ENCODE peak calls at places on chromosome 7, in seven cellular contexts. M is activated naive CD8-positive, alpha-beta T cell treated with anti-CD3 and anti-CD28 coated beads for 36 hours; I is GF-D8; O is upper lobe of left lung; H is activated T-cell treated with anti-CD3 and anti-CD28 coated beads, Interleukin-2, amount 50 U/mL, for 24 hours; Q is HCEC 1CT; S is mesendoderm. X is an unnamed sample.

GRCh38 chr7:93751421-93751820 is 139.1 kb downstream of the TFPI2 start:
- DNase-seq in M (no peak), I (no peak), O (no peak), H (no peak), Q (no peak), S (peak; percentile 4), X (no peak)

GRCh38 chr7:99563650-99564049 is 5.2 kb downstream of the ZNF655 start:
- DNase-seq in M (no peak), I (no peak), O (no peak), H (no peak), Q (peak; percentile 72), S (peak; percentile 77), X (peak; percentile 30)

GRCh38 chr7:100122067-100122466 is 2.6 kb downstream of the CNPY4 start:
- DNase-seq in M (no peak), I (no peak), O (no peak), H (no peak), Q (no peak), S (no peak), X (peak; percentile 28)

GRCh38 chr7:94481246-94481645 is 28.4 kb upstream of the CASD1 start:
- DNase-seq in M (no peak), I (no peak), O (no peak), H (no peak), Q (no peak), S (no peak), X (no peak)

GRCh38 chr7:152335900-152336571 is 99.8 kb downstream of the KMT2C start:
- DNase-seq in M (no peak), I (no peak), O (no peak), H (no peak), Q (no peak), S (no peak), X (no peak)

GRCh38 chr7:156640949-156641485 is 443 bp downstream of the RNF32 start:
- DNase-seq in M (no peak), I (peak; percentile 54), O (no peak), H (no peak), Q (no peak), S (peak; percentile 62), X (peak; percentile 70)

GRCh38 chr7:46352335-46352954 is 431.4 kb upstream of the IGFBP3 start:
- DNase-seq in M (peak; percentile 7), I (no peak), O (no peak), H (no peak), Q (peak; percentile 49), S (peak; percentile 81), X (peak; percentile 87)

GRCh38 chr7:94183289-94183749 is 179.2 kb upstream of the BET1 start:
- DNase-seq in M (no peak), I (no peak), O (no peak), H (no peak), Q (peak; percentile 100), S (peak; percentile 86), X (peak; percentile 99)

GRCh38 chr7:23020742-23021401 is 6.9 kb upstream of the HYCC1 start:
- DNase-seq in M (peak; percentile 29), I (no peak), O (no peak), H (peak; percentile 42), Q (peak; percentile 93), S (no peak), X (peak; percentile 62)

GRCh38 chr7:85415743-85416142 is 228.9 kb upstream of the SEMA3D start:
- DNase-seq in M (no peak), I (no peak), O (no peak), H (no peak), Q (no peak), S (no peak), X (no peak)

GRCh38 chr7:41889472-41889871 is 186.6 kb upstream of the INHBA start:
- DNase-seq in M (no peak), I (no peak), O (no peak), H (no peak), Q (no peak), S (no peak), X (peak; percentile 75)

GRCh38 chr7:30992414-30992813 is 28.7 kb downstream of the GHRHR start:
- DNase-seq in M (no peak), I (no peak), O (peak; percentile 69), H (no peak), Q (no peak), S (no peak), X (no peak)

GRCh38 chr7:17123020-17123419 is 175.4 kb upstream of the AHR start:
- DNase-seq in M (no peak), I (peak; percentile 18), O (no peak), H (no peak), Q (peak; percentile 89), S (no peak), X (peak; percentile 20)

GRCh38 chr7:132577206-132578049 is 1.2 kb upstream of the PLXNA4 start:
- DNase-seq in M (peak; percentile 26), I (no peak), O (peak; percentile 91), H (no peak), Q (no peak), S (peak; percentile 88), X (peak; percentile 52)

GRCh38 chr7:145088111-145088745 is 252.4 kb upstream of the TPK1 start:
- DNase-seq in M (no peak), I (no peak), O (no peak), H (no peak), Q (no peak), S (peak; percentile 74), X (no peak)

GRCh38 chr7:20217193-20217948 is at the start of gene MACC1:
- DNase-seq in M (peak; percentile 6), I (peak; percentile 32), O (no peak), H (no peak), Q (no peak), S (peak; percentile 89), X (peak; percentile 98)

GRCh38 chr7:135768064-135768463 is 19.5 kb upstream of the FAM180A start:
- DNase-seq in M (no peak), I (no peak), O (no peak), H (no peak), Q (no peak), S (no peak), X (no peak)

GRCh38 chr7:133568544-133568943 is 315.7 kb downstream of the EXOC4 start:
- DNase-seq in M (no peak), I (no peak), O (no peak), H (no peak), Q (no peak), S (no peak), X (no peak)

GRCh38 chr7:28984631-28985030 is 26.5 kb upstream of the TRIL start:
- DNase-seq in M (no peak), I (no peak), O (peak; percentile 19), H (no peak), Q (peak; percentile 85), S (peak; percentile 81), X (peak; percentile 71)

X was measured in kidney tubule cell.